ENCODE peak calls at places on chromosomes 2 and 18, in four cellular contexts. K is cardiac septum, N is hypothalamus, X is NCI-H2029 treated with DMSO at 0.1 percent for 48 hours. O is an unnamed sample.

GRCh38 chr2:13652531-13653313 is 936.0 kb downstream of the TRIB2 start:
- DNase-seq in K (no peak), N (no peak), X (no peak), O (no peak)

GRCh38 chr2:142973160-142973821 is 95.8 kb downstream of the KYNU start:
- DNase-seq in X (no peak), K (no peak), N (no peak), O (no peak)

GRCh38 chr18:54958711-54959625 is at the start of gene CCDC68:
- DNase-seq in K (peak), X (no peak), N (no peak), O (no peak)

GRCh38 chr18:60684843-60685513 is 312.4 kb upstream of the MC4R start:
- DNase-seq in N (no peak), X (peak), K (no peak), O (no peak)

GRCh38 chr2:111178296-111178695 is 57.6 kb downstream of the BCL2L11 start:
- DNase-seq in X (no peak), K (no peak), N (no peak), O (no peak)

GRCh38 chr18:22564036-22564435 is 146.3 kb upstream of the CTAGE1 start:
- DNase-seq in K (no peak), N (no peak), X (no peak), O (no peak)

GRCh38 chr2:207749873-207750272 is 19.8 kb downstream of the FZD5 start:
- DNase-seq in X (no peak), N (no peak), K (no peak), O (no peak)

GRCh38 chr2:26472821-26473655 is 4.9 kb downstream of the OTOF start:
- DNase-seq in X (no peak), N (no peak), K (no peak), O (no peak)

GRCh38 chr2:231452799-231453508 is 11.3 kb downstream of the NCL start:
- DNase-seq in X (no peak), K (no peak), N (no peak), O (no peak)

GRCh38 chr2:132439703-132440398 is 23.2 kb downstream of the GPR39 start:
- DNase-seq in X (no peak), K (no peak), N (no peak), O (no peak)

GRCh38 chr2:238160206-238161129 is 1.7 kb downstream of the ERFE start:
- DNase-seq in N (peak), K (no peak), X (no peak), O (peak)

GRCh38 chr2:238518127-238518827 is 91.5 kb downstream of the ASB1 start:
- DNase-seq in N (no peak), X (no peak), K (no peak), O (no peak)

GRCh38 chr2:218389333-218390150 is 7.5 kb downstream of the SLC11A1 start:
- DNase-seq in N (no peak), X (no peak), K (no peak), O (no peak)

GRCh38 chr18:50696929-50697328 is 122.9 kb downstream of the MRO start:
- DNase-seq in N (no peak), K (no peak), X (no peak), O (no peak)

GRCh38 chr18:2846638-2847340 is at the start of gene EMILIN2:
- DNase-seq in X (no peak), N (no peak), K (peak), O (no peak)

GRCh38 chr2:192194065-192194865 is 468 bp downstream of the TMEFF2 start:
- DNase-seq in X (no peak), K (no peak), N (peak), O (peak)

GRCh38 chr2:226423498-226423960 is 376.1 kb downstream of the IRS1 start:
- DNase-seq in X (no peak), N (peak), K (no peak), O (peak)

GRCh38 chr2:12883911-12884310 is 167.2 kb downstream of the TRIB2 start:
- DNase-seq in N (no peak), X (no peak), K (no peak), O (no peak)

GRCh38 chr2:216015722-216016464 is 2.5 kb upstream of the MREG start:
- DNase-seq in N (no peak), X (peak), K (no peak), O (no peak)

GRCh38 chr2:149490296-149490695 is 97.3 kb downstream of the MMADHC start:
- DNase-seq in X (no peak), K (no peak), N (peak), O (peak)

GRCh38 chr2:160253440-160254296 is 53.6 kb upstream of the ITGB6 start:
- DNase-seq in N (no peak), K (no peak), X (no peak), O (no peak)

O was measured in nucleus accumbens.